ENCODE peak calls at places on chromosomes 13 and 19, in ten cellular contexts. One of them, this sample, is unnamed.

GRCh38 chr13:73835138-73835721 is 299.0 kb downstream of the KLF12 start:
- DNase-seq in H54: peak; percentile 20
- DNase-seq in thyroid gland: no peak
- DNase-seq in tibial nerve: no peak
- DNase-seq in Peyer's patch: no peak
- DNase-seq in A549: peak; percentile 30
- DNase-seq in lower leg skin: no peak
- DNase-seq in body of pancreas: no peak
- DNase-seq in breast epithelium: no peak
- DNase-seq in uterus: no peak
- DNase-seq in this sample: no peak

GRCh38 chr13:77196052-77196618 is 130.8 kb downstream of the MYCBP2 start:
- DNase-seq in breast epithelium: no peak
- DNase-seq in uterus: no peak
- DNase-seq in tibial nerve: no peak
- DNase-seq in thyroid gland: no peak
- DNase-seq in H54: no peak
- DNase-seq in A549: no peak
- DNase-seq in Peyer's patch: no peak
- DNase-seq in body of pancreas: no peak
- DNase-seq in lower leg skin: no peak
- DNase-seq in this sample: no peak

GRCh38 chr13:24293761-24294160 is 15.6 kb upstream of the C1QTNF9 start:
- DNase-seq in thyroid gland: no peak
- DNase-seq in Peyer's patch: no peak
- DNase-seq in breast epithelium: no peak
- DNase-seq in tibial nerve: no peak
- DNase-seq in body of pancreas: no peak
- DNase-seq in H54: no peak
- DNase-seq in uterus: no peak
- DNase-seq in lower leg skin: no peak
- DNase-seq in A549: no peak
- DNase-seq in this sample: no peak

GRCh38 chr13:30569901-30570576 is 47.7 kb upstream of the USPL1 start:
- DNase-seq in body of pancreas: peak; percentile 10
- DNase-seq in thyroid gland: no peak
- DNase-seq in uterus: peak; percentile 51
- DNase-seq in tibial nerve: peak; percentile 29
- DNase-seq in H54: peak; percentile 39
- DNase-seq in lower leg skin: peak; percentile 49
- DNase-seq in Peyer's patch: no peak
- DNase-seq in A549: peak; percentile 73
- DNase-seq in breast epithelium: no peak
- DNase-seq in this sample: peak; percentile 37

GRCh38 chr13:108227651-108228272 is 9.6 kb downstream of the ABHD13 start:
- DNase-seq in Peyer's patch: no peak
- DNase-seq in body of pancreas: no peak
- DNase-seq in thyroid gland: no peak
- DNase-seq in uterus: no peak
- DNase-seq in A549: peak; percentile 30
- DNase-seq in lower leg skin: no peak
- DNase-seq in H54: no peak
- DNase-seq in breast epithelium: no peak
- DNase-seq in tibial nerve: peak; percentile 72
- DNase-seq in this sample: no peak

GRCh38 chr19:2167896-2168618 is 4.3 kb downstream of the DOT1L start:
- DNase-seq in thyroid gland: peak; percentile 52
- DNase-seq in uterus: peak; percentile 57
- DNase-seq in lower leg skin: peak; percentile 68
- DNase-seq in H54: no peak
- DNase-seq in body of pancreas: peak; percentile 51
- DNase-seq in tibial nerve: peak; percentile 57
- DNase-seq in breast epithelium: no peak
- DNase-seq in Peyer's patch: peak; percentile 49
- DNase-seq in A549: peak; percentile 50
- DNase-seq in this sample: no peak

GRCh38 chr13:47188802-47189201 is 291.9 kb upstream of the HTR2A start:
- DNase-seq in breast epithelium: no peak
- DNase-seq in uterus: no peak
- DNase-seq in A549: no peak
- DNase-seq in lower leg skin: no peak
- DNase-seq in tibial nerve: no peak
- DNase-seq in Peyer's patch: no peak
- DNase-seq in body of pancreas: no peak
- DNase-seq in thyroid gland: no peak
- DNase-seq in H54: no peak
- DNase-seq in this sample: no peak

GRCh38 chr19:1355974-1356865 is 27.5 kb upstream of the NDUFS7 start:
- DNase-seq in lower leg skin: no peak
- DNase-seq in breast epithelium: no peak
- DNase-seq in uterus: peak; percentile 55
- DNase-seq in thyroid gland: peak; percentile 32
- DNase-seq in A549: no peak
- DNase-seq in body of pancreas: no peak
- DNase-seq in tibial nerve: no peak
- DNase-seq in H54: no peak
- DNase-seq in Peyer's patch: no peak
- DNase-seq in this sample: peak; percentile 26

GRCh38 chr19:37220383-37220782 is 2.4 kb downstream of the ZNF383 start:
- DNase-seq in body of pancreas: no peak
- DNase-seq in thyroid gland: no peak
- DNase-seq in Peyer's patch: no peak
- DNase-seq in lower leg skin: no peak
- DNase-seq in tibial nerve: no peak
- DNase-seq in H54: no peak
- DNase-seq in uterus: no peak
- DNase-seq in A549: no peak
- DNase-seq in breast epithelium: no peak
- DNase-seq in this sample: no peak

GRCh38 chr19:37218592-37218935 is 550 bp downstream of the ZNF383 start:
- DNase-seq in uterus: no peak
- DNase-seq in body of pancreas: no peak
- DNase-seq in tibial nerve: no peak
- DNase-seq in H54: no peak
- DNase-seq in breast epithelium: no peak
- DNase-seq in Peyer's patch: no peak
- DNase-seq in lower leg skin: no peak
- DNase-seq in thyroid gland: no peak
- DNase-seq in A549: no peak
- DNase-seq in this sample: no peak

GRCh38 chr19:37217533-37217854 is 520 bp upstream of the ZNF383 start:
- DNase-seq in Peyer's patch: no peak
- DNase-seq in H54: peak; percentile 89
- DNase-seq in uterus: no peak
- DNase-seq in thyroid gland: no peak
- DNase-seq in body of pancreas: no peak
- DNase-seq in tibial nerve: no peak
- DNase-seq in A549: no peak
- DNase-seq in breast epithelium: no peak
- DNase-seq in lower leg skin: no peak
- DNase-seq in this sample: no peak

GRCh38 chr19:37221136-37221535 is 3.1 kb downstream of the ZNF383 start:
- DNase-seq in tibial nerve: no peak
- DNase-seq in thyroid gland: no peak
- DNase-seq in breast epithelium: no peak
- DNase-seq in uterus: no peak
- DNase-seq in lower leg skin: no peak
- DNase-seq in H54: no peak
- DNase-seq in body of pancreas: no peak
- DNase-seq in Peyer's patch: no peak
- DNase-seq in A549: no peak
- DNase-seq in this sample: no peak

GRCh38 chr19:37217855-37218591 is at the start of gene ZNF383:
- DNase-seq in Peyer's patch: peak; percentile 90
- DNase-seq in tibial nerve: peak; percentile 82
- DNase-seq in lower leg skin: peak; percentile 85
- DNase-seq in breast epithelium: peak; percentile 83
- DNase-seq in A549: peak; percentile 97
- DNase-seq in uterus: peak; percentile 84
- DNase-seq in H54: peak; percentile 81
- DNase-seq in body of pancreas: peak; percentile 92
- DNase-seq in thyroid gland: peak; percentile 91
- DNase-seq in this sample: peak; percentile 81
- TF ChIP-seq POLR2A in Peyer's patch: peak; percentile 32
- TF ChIP-seq POLR2A in tibial nerve: peak; percentile 17
- TF ChIP-seq POLR2A in lower leg skin: no peak
- TF ChIP-seq POLR2A in breast epithelium: peak; percentile 22
- TF ChIP-seq POLR2A in A549: peak; percentile 80
- TF ChIP-seq POLR2A in uterus: peak; percentile 50
- TF ChIP-seq POLR2A in H54: peak; percentile 45
- TF ChIP-seq POLR2A in body of pancreas: peak; percentile 88
- TF ChIP-seq POLR2A in thyroid gland: no peak
- TF ChIP-seq POLR2A in this sample: peak; percentile 28

GRCh38 chr19:44810555-44811447 is 1.9 kb downstream of the BCAM start:
- DNase-seq in A549: no peak
- DNase-seq in thyroid gland: no peak
- DNase-seq in tibial nerve: no peak
- DNase-seq in breast epithelium: no peak
- DNase-seq in body of pancreas: no peak
- DNase-seq in Peyer's patch: no peak
- DNase-seq in uterus: no peak
- DNase-seq in lower leg skin: no peak
- DNase-seq in H54: no peak
- DNase-seq in this sample: no peak

GRCh38 chr19:44807652-44808462 is 1.0 kb upstream of the BCAM start:
- DNase-seq in uterus: no peak
- DNase-seq in Peyer's patch: no peak
- DNase-seq in A549: peak; percentile 74
- DNase-seq in H54: no peak
- DNase-seq in tibial nerve: peak; percentile 27
- DNase-seq in breast epithelium: peak; percentile 69
- DNase-seq in thyroid gland: peak; percentile 91
- DNase-seq in lower leg skin: no peak
- DNase-seq in body of pancreas: peak; percentile 63
- DNase-seq in this sample: peak; percentile 43

GRCh38 chr19:44809856-44810554 is 1.1 kb downstream of the BCAM start:
- DNase-seq in lower leg skin: no peak
- DNase-seq in A549: no peak
- DNase-seq in H54: no peak
- DNase-seq in tibial nerve: no peak
- DNase-seq in Peyer's patch: no peak
- DNase-seq in uterus: peak; percentile 40
- DNase-seq in body of pancreas: no peak
- DNase-seq in thyroid gland: peak; percentile 55
- DNase-seq in breast epithelium: no peak
- DNase-seq in this sample: no peak

GRCh38 chr19:44807162-44807561 is 1.7 kb upstream of the BCAM start:
- DNase-seq in Peyer's patch: peak; percentile 80
- DNase-seq in A549: peak; percentile 83
- DNase-seq in H54: no peak
- DNase-seq in tibial nerve: no peak
- DNase-seq in breast epithelium: peak; percentile 84
- DNase-seq in body of pancreas: peak; percentile 61
- DNase-seq in lower leg skin: peak; percentile 65
- DNase-seq in uterus: no peak
- DNase-seq in thyroid gland: peak; percentile 67
- DNase-seq in this sample: peak; percentile 53

GRCh38 chr19:44808463-44809371 is at the start of gene BCAM:
- DNase-seq in lower leg skin: no peak
- DNase-seq in A549: peak; percentile 53
- DNase-seq in H54: no peak
- DNase-seq in thyroid gland: peak; percentile 91
- DNase-seq in uterus: peak; percentile 83
- DNase-seq in body of pancreas: peak; percentile 92
- DNase-seq in breast epithelium: peak; percentile 81
- DNase-seq in Peyer's patch: peak; percentile 70
- DNase-seq in tibial nerve: peak; percentile 57
- DNase-seq in this sample: peak; percentile 90
- TF ChIP-seq POLR2A in lower leg skin: no peak
- TF ChIP-seq POLR2A in A549: peak; percentile 76
- TF ChIP-seq POLR2A in H54: no peak
- TF ChIP-seq POLR2A in thyroid gland: no peak
- TF ChIP-seq POLR2A in uterus: peak; percentile 51
- TF ChIP-seq POLR2A in body of pancreas: peak; percentile 66
- TF ChIP-seq POLR2A in breast epithelium: no peak
- TF ChIP-seq POLR2A in Peyer's patch: no peak
- TF ChIP-seq POLR2A in tibial nerve: no peak
- TF ChIP-seq POLR2A in this sample: no peak

GRCh38 chr19:6803036-6803404 is 30.5 kb downstream of the VAV1 start:
- DNase-seq in H54: no peak
- DNase-seq in Peyer's patch: no peak
- DNase-seq in tibial nerve: no peak
- DNase-seq in body of pancreas: no peak
- DNase-seq in uterus: no peak
- DNase-seq in lower leg skin: no peak
- DNase-seq in breast epithelium: no peak
- DNase-seq in A549: no peak
- DNase-seq in thyroid gland: no peak
- DNase-seq in this sample: no peak

GRCh38 chr19:6800991-6801396 is 28.5 kb downstream of the VAV1 start:
- DNase-seq in A549: peak; percentile 96
- DNase-seq in lower leg skin: no peak
- DNase-seq in Peyer's patch: no peak
- DNase-seq in body of pancreas: no peak
- DNase-seq in H54: peak; percentile 57
- DNase-seq in tibial nerve: no peak
- DNase-seq in breast epithelium: no peak
- DNase-seq in uterus: no peak
- DNase-seq in thyroid gland: no peak
- DNase-seq in this sample: no peak

GRCh38 chr19:6806488-6806887 is 34.0 kb downstream of the VAV1 start:
- DNase-seq in tibial nerve: no peak
- DNase-seq in breast epithelium: no peak
- DNase-seq in Peyer's patch: no peak
- DNase-seq in uterus: no peak
- DNase-seq in H54: no peak
- DNase-seq in body of pancreas: no peak
- DNase-seq in A549: peak; percentile 51
- DNase-seq in lower leg skin: no peak
- DNase-seq in thyroid gland: no peak
- DNase-seq in this sample: no peak

GRCh38 chr19:6802336-6803035 is 30.0 kb downstream of the VAV1 start:
- DNase-seq in A549: peak; percentile 79
- DNase-seq in body of pancreas: peak; percentile 7
- DNase-seq in thyroid gland: peak; percentile 6
- DNase-seq in uterus: no peak
- DNase-seq in Peyer's patch: no peak
- DNase-seq in tibial nerve: peak; percentile 28
- DNase-seq in lower leg skin: peak; percentile 56
- DNase-seq in H54: peak; percentile 23
- DNase-seq in breast epithelium: no peak
- DNase-seq in this sample: no peak

DNA sequence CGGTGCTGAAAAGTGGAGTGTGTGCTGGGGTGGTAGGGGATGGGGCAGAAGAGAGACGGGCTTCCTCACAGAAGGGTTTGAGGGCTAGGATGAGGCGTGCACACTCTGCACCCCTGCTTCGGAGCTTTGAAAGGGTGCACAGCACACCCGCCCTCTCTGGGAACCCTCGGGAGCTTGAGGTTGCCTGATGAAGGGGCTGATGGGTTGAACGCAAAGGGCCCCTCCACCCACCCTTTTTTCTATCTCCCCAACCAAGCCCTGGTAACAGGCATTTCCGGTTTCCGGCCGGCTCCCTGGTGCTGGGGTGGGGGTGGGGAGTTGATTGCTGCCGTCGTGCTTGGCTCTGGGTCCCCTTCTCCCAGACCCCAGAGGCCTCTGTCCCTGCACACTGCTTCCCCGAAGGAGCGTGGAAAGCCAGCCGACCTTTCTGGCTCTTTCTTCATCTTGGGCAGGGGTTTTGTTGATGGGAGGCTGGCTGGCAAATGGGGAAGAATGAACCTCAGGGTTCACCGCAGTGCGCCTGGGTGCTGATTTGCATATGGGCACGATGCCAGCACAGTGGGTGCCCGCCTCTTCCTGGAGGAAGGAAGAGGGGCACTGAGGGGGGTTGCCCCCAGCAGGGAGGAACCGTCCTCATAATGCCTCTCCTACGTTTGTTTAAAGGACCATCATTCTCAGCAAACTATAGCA is 29.0 kb downstream of the VAV1 start:
- DNase-seq in H54: peak; percentile 51
- DNase-seq in Peyer's patch: peak; percentile 57
- DNase-seq in tibial nerve: peak; percentile 61
- DNase-seq in breast epithelium: no peak
- DNase-seq in thyroid gland: peak; percentile 29
- DNase-seq in A549: peak; percentile 87
- DNase-seq in lower leg skin: peak; percentile 28
- DNase-seq in body of pancreas: peak; percentile 46
- DNase-seq in uterus: peak; percentile 29
- DNase-seq in this sample: peak; percentile 35
- TF ChIP-seq POLR2A in H54: no peak
- TF ChIP-seq POLR2A in Peyer's patch: no peak
- TF ChIP-seq POLR2A in tibial nerve: no peak
- TF ChIP-seq POLR2A in breast epithelium: no peak
- TF ChIP-seq POLR2A in thyroid gland: no peak
- TF ChIP-seq POLR2A in A549: peak; percentile 8
- TF ChIP-seq POLR2A in lower leg skin: no peak
- TF ChIP-seq POLR2A in body of pancreas: peak; percentile 25
- TF ChIP-seq POLR2A in uterus: no peak
- TF ChIP-seq POLR2A in this sample: no peak

DNA sequence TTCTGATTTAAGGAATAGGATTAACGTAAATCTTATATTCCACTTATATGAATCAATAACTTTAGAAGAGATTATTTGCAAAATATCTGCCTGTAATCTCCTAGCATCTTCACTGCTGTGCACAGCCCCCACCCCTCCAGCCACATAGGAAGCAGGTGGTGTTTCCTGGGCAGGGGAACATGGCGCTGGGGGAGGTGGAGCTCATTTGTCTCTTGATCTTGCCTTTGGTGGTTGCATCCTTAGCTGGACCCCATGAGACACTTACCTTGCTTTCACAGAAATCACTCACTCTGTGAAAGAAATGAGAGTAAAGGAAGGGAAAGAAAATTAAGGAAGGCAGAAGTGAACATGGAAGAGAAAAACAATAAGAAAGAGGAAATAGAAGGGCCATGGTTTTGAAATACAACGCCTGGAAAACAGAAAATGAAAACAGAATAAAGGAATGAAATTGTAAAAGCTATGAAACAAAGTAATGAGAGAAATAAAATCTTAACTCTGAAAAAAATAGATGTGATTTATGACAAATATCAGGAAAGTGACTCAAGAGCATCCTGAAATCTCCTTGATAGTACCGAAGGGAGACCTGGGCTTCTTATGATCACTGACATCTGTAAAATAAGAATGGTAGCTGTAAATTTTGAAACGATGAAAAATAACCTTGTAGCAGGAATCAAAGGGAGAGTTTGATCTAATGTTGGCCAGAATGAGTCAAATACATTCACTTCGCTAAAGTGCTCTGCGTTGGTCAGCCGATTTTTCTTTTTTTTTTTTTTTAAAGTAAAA is 17.2 kb upstream of the RNASEH2B start:
- DNase-seq in body of pancreas: no peak
- DNase-seq in Peyer's patch: no peak
- DNase-seq in thyroid gland: no peak
- DNase-seq in H54: no peak
- DNase-seq in tibial nerve: no peak
- DNase-seq in breast epithelium: no peak
- DNase-seq in A549: no peak
- DNase-seq in uterus: no peak
- DNase-seq in lower leg skin: no peak
- DNase-seq in this sample: no peak
- TF ChIP-seq POLR2A in body of pancreas: no peak
- TF ChIP-seq POLR2A in Peyer's patch: no peak
- TF ChIP-seq POLR2A in thyroid gland: no peak
- TF ChIP-seq POLR2A in H54: no peak
- TF ChIP-seq POLR2A in tibial nerve: no peak
- TF ChIP-seq POLR2A in breast epithelium: no peak
- TF ChIP-seq POLR2A in A549: no peak
- TF ChIP-seq POLR2A in uterus: no peak
- TF ChIP-seq POLR2A in lower leg skin: no peak
- TF ChIP-seq POLR2A in this sample: no peak

This sample was measured in ovary.